ENCODE peak calls at places on chromosomes 16 and 17, in five cellular contexts. F is BJ; P is NCI-H510A; G is GM23248; R is activated T-helper 2 cell treated with anti-CD3 and anti-CD28 coated beads, Interferon-gamma antibody, Interleukin-2, Interleukin-4, amounts not matched to agents 10 μg/mL and 5 μg/mL and 100 μg/mL, durations not matched to agents 14 hours and 24 hours and 36 hours. M is an unnamed sample.

GRCh38 chr17:78013683-78014467 is 55.4 kb downstream of the TNRC6C start:
- DNase-seq in F (no peak), P (no peak), G (peak), R (no peak), M (peak)

GRCh38 chr17:10192500-10192899 is 5.9 kb downstream of the GAS7 start:
- DNase-seq in F (no peak), P (no peak), G (peak), R (no peak), M (no peak)

GRCh38 chr16:67801889-67802288 is 4.5 kb downstream of the RANBP10 start:
- DNase-seq in F (no peak), P (no peak), G (no peak), R (no peak), M (no peak)

GRCh38 chr17:5644065-5644464 is 59.8 kb upstream of the NLRP1 start:
- DNase-seq in F (no peak), P (no peak), G (no peak), R (no peak), M (no peak)

GRCh38 chr16:47461598-47462266 is 601 bp downstream of the PHKB start:
- DNase-seq in F (no peak), P (no peak), G (peak), R (no peak), M (peak)

GRCh38 chr16:58605562-58605961 is 24.1 kb downstream of the CNOT1 start:
- DNase-seq in F (no peak), P (no peak), G (no peak), R (no peak), M (no peak)

GRCh38 chr17:34741967-34742366 is 162.6 kb downstream of the TMEM132E start:
- DNase-seq in F (no peak), P (no peak), G (no peak), R (no peak), M (no peak)

GRCh38 chr16:86305440-86305839 is 204.9 kb upstream of the FOXF1 start:
- DNase-seq in F (no peak), P (no peak), G (no peak), R (no peak), M (no peak)

GRCh38 chr16:10888320-10888937 is 11.4 kb downstream of the CIITA start:
- DNase-seq in F (no peak), P (no peak), G (no peak), R (no peak), M (no peak)

GRCh38 chr16:554297-554621 is 5.9 kb upstream of the PRR35 start:
- DNase-seq in F (no peak), P (no peak), G (no peak), R (no peak), M (no peak)

GRCh38 chr17:3740611-3741073 is 16.9 kb downstream of the HASPIN start:
- DNase-seq in F (no peak), P (no peak), G (no peak), R (no peak), M (peak)

GRCh38 chr16:88799569-88800276 is 3.9 kb upstream of the CDT1 start:
- DNase-seq in F (no peak), P (no peak), G (no peak), R (peak), M (peak)

GRCh38 chr16:2063861-2064260 is 16.1 kb downstream of the TSC2 start:
- DNase-seq in F (no peak), P (no peak), G (no peak), R (no peak), M (no peak)

GRCh38 chr17:50346313-50347086 is 574 bp downstream of the XYLT2 start:
- DNase-seq in F (no peak), P (no peak), G (peak), R (peak), M (no peak)

GRCh38 chr17:75670868-75671267 is 3.7 kb downstream of the SAP30BP start:
- DNase-seq in F (no peak), P (no peak), G (no peak), R (no peak), M (no peak)

GRCh38 chr17:76080207-76080933 is 1.4 kb downstream of the ZACN start:
- DNase-seq in F (no peak), P (no peak), G (no peak), R (no peak), M (no peak)

GRCh38 chr17:32483451-32484019 is 3.3 kb upstream of the CDK5R1 start:
- DNase-seq in F (no peak), P (peak), G (peak), R (no peak), M (peak)

GRCh38 chr17:28842282-28843012 is at the start of gene FAM222B:
- DNase-seq in F (no peak), P (peak), G (peak), R (peak), M (peak)

GRCh38 chr16:685967-686366 is 1.8 kb upstream of the JMJD8 start:
- DNase-seq in F (no peak), P (no peak), G (peak), R (no peak), M (no peak)

GRCh38 chr16:84786605-84787302 is 33.0 kb upstream of the CRISPLD2 start:
- DNase-seq in F (no peak), P (peak), G (no peak), R (no peak), M (no peak)

GRCh38 chr17:73013816-73014663 is 78.4 kb downstream of the SLC39A11 start:
- DNase-seq in F (no peak), P (no peak), G (peak), R (no peak), M (no peak)